ENCODE peak calls at places on chromosomes 6 and 20, in five cellular contexts. One of them, this sample, is unnamed.

GRCh38 chr6:44339301-44339700 is 3.1 kb upstream of the SPATS1 start:
- DNase-seq in prostate gland: peak
- DNase-seq in ovary: no peak
- DNase-seq in A549: no peak
- DNase-seq in lower leg skin: no peak
- DNase-seq in this sample: no peak

GRCh38 chr6:104995989-104996617 is 39.2 kb downstream of the LIN28B start:
- DNase-seq in A549: peak
- DNase-seq in lower leg skin: no peak
- DNase-seq in prostate gland: peak
- DNase-seq in ovary: no peak
- DNase-seq in this sample: no peak

GRCh38 chr6:2658788-2659187 is 91.9 kb downstream of the MYLK4 start:
- DNase-seq in prostate gland: no peak
- DNase-seq in A549: no peak
- DNase-seq in lower leg skin: no peak
- DNase-seq in ovary: no peak
- DNase-seq in this sample: no peak

GRCh38 chr6:134665029-134665723 is 284.7 kb downstream of the ALDH8A1 start:
- DNase-seq in prostate gland: no peak
- DNase-seq in ovary: no peak
- DNase-seq in lower leg skin: no peak
- DNase-seq in A549: no peak
- DNase-seq in this sample: no peak

GRCh38 chr6:30091577-30092381 is 16.2 kb upstream of the RNF39 start:
- DNase-seq in A549: peak
- DNase-seq in ovary: no peak
- DNase-seq in lower leg skin: no peak
- DNase-seq in prostate gland: no peak
- DNase-seq in this sample: no peak

GRCh38 chr6:110543106-110543505 is 66.7 kb upstream of the SLC22A16 start:
- DNase-seq in lower leg skin: no peak
- DNase-seq in A549: no peak
- DNase-seq in ovary: no peak
- DNase-seq in prostate gland: peak
- DNase-seq in this sample: no peak

GRCh38 chr6:98927534-98927933 is 20.2 kb downstream of the FBXL4 start:
- DNase-seq in A549: no peak
- DNase-seq in prostate gland: no peak
- DNase-seq in lower leg skin: no peak
- DNase-seq in ovary: no peak
- DNase-seq in this sample: no peak

GRCh38 chr6:149213829-149214228 is 103.7 kb upstream of the TAB2 start:
- DNase-seq in lower leg skin: no peak
- DNase-seq in prostate gland: no peak
- DNase-seq in A549: no peak
- DNase-seq in ovary: no peak
- DNase-seq in this sample: no peak

DNA sequence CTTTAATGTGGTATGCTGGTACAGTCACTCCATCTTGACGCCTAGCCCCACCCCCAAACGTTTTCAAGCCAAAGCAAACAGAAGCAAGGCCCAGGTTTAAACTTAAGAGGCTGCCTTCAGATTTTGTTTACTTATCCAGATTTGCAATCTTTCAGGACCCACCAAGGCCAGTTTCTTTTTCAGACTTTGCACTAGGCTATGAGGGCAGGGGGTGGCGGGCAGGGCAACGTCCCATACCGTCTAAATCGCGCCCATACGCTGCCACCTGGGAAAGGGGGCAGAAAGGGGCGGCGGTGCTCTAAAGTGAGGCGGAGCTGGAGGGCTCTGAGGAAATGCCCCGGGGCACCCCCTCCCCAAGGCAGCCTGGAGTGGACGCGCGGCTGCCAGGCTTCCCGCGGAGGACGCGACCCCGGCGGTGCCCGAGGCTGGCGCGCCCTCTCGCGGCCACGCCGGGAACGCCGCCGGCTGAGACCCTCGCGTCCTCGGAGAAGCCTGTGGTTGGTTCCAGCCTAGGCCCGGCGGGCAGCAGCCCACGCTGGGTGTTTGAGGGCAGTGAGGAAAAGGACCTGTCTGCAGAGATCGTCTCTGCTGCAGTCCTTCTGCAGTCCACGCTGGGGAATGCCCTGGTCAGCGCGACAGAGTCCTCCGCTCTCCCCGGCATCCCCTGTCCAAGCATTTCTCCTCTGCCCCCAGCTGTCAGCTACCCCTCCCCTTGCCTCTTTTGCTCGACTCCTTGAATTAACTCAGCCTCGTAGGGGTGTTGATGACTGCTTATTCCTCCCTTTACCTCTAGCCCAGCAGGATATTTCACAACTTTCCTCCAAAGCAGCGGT is 129.2 kb upstream of the PRND start:
- DNase-seq in A549: peak
- DNase-seq in ovary: peak
- DNase-seq in lower leg skin: peak
- DNase-seq in prostate gland: no peak
- DNase-seq in this sample: peak
- TF ChIP-seq POLR2A in A549: no peak
- TF ChIP-seq POLR2A in ovary: no peak
- TF ChIP-seq POLR2A in lower leg skin: no peak
- TF ChIP-seq POLR2A in prostate gland: no peak
- TF ChIP-seq POLR2A in this sample: no peak

GRCh38 chr20:24583169-24583792 is 113.9 kb downstream of the SYNDIG1 start:
- DNase-seq in ovary: no peak
- DNase-seq in prostate gland: no peak
- DNase-seq in lower leg skin: peak
- DNase-seq in A549: no peak
- DNase-seq in this sample: no peak
- TF ChIP-seq POLR2A in ovary: no peak
- TF ChIP-seq POLR2A in prostate gland: no peak
- TF ChIP-seq POLR2A in lower leg skin: no peak
- TF ChIP-seq POLR2A in A549: no peak
- TF ChIP-seq POLR2A in this sample: no peak

GRCh38 chr6:25448965-25449538 is 169.9 kb downstream of the CARMIL1 start:
- DNase-seq in prostate gland: no peak
- DNase-seq in lower leg skin: no peak
- DNase-seq in A549: no peak
- DNase-seq in ovary: no peak
- DNase-seq in this sample: no peak
- TF ChIP-seq POLR2A in prostate gland: no peak
- TF ChIP-seq POLR2A in lower leg skin: no peak
- TF ChIP-seq POLR2A in A549: no peak
- TF ChIP-seq POLR2A in ovary: no peak
- TF ChIP-seq POLR2A in this sample: no peak

GRCh38 chr20:10906830-10907229 is 233.0 kb upstream of the JAG1 start:
- DNase-seq in lower leg skin: no peak
- DNase-seq in prostate gland: no peak
- DNase-seq in A549: no peak
- DNase-seq in ovary: no peak
- DNase-seq in this sample: no peak
- TF ChIP-seq POLR2A in lower leg skin: no peak
- TF ChIP-seq POLR2A in prostate gland: no peak
- TF ChIP-seq POLR2A in A549: no peak
- TF ChIP-seq POLR2A in ovary: no peak
- TF ChIP-seq POLR2A in this sample: no peak

GRCh38 chr6:169521825-169522224 is 180.0 kb downstream of the WDR27 start:
- DNase-seq in A549: no peak
- DNase-seq in prostate gland: no peak
- DNase-seq in lower leg skin: no peak
- DNase-seq in ovary: no peak
- DNase-seq in this sample: no peak

DNA sequence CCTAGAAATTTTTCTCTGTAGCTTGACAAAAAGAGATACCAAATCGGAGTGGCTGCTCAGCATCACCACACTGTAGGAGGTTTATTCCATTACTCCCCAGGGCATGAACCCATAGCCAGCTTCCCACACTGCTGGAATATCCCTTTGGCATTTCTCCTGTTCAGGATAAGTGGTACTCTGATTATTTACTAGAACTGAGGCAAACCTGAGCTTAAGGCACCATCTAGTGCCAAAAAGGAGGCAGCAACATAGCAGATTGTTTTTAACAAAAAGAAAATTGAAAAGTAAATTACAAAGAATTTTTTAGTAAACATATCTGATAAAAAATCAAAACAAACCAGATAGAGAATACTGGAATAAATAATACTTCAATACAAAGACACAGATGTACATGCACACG is 181.7 kb downstream of the WDR27 start:
- DNase-seq in ovary: no peak
- DNase-seq in prostate gland: no peak
- DNase-seq in A549: no peak
- DNase-seq in lower leg skin: no peak
- DNase-seq in this sample: no peak
- TF ChIP-seq POLR2A in ovary: no peak
- TF ChIP-seq POLR2A in prostate gland: no peak
- TF ChIP-seq POLR2A in A549: no peak
- TF ChIP-seq POLR2A in lower leg skin: no peak
- TF ChIP-seq POLR2A in this sample: no peak

GRCh38 chr6:34425498-34426410 is at the start of gene RPS10:
- DNase-seq in lower leg skin: peak
- DNase-seq in ovary: peak
- DNase-seq in prostate gland: peak
- DNase-seq in A549: peak
- DNase-seq in this sample: peak
- TF ChIP-seq POLR2A in lower leg skin: no peak
- TF ChIP-seq POLR2A in ovary: peak
- TF ChIP-seq POLR2A in prostate gland: peak
- TF ChIP-seq POLR2A in A549: peak
- TF ChIP-seq POLR2A in this sample: peak

GRCh38 chr20:18466894-18467678 is at the start of the genes DZANK1 and POLR3F:
- DNase-seq in prostate gland: peak
- DNase-seq in lower leg skin: peak
- DNase-seq in A549: peak
- DNase-seq in ovary: peak
- DNase-seq in this sample: peak
- TF ChIP-seq POLR2A in prostate gland: peak
- TF ChIP-seq POLR2A in lower leg skin: no peak
- TF ChIP-seq POLR2A in A549: peak
- TF ChIP-seq POLR2A in ovary: peak
- TF ChIP-seq POLR2A in this sample: peak

DNA sequence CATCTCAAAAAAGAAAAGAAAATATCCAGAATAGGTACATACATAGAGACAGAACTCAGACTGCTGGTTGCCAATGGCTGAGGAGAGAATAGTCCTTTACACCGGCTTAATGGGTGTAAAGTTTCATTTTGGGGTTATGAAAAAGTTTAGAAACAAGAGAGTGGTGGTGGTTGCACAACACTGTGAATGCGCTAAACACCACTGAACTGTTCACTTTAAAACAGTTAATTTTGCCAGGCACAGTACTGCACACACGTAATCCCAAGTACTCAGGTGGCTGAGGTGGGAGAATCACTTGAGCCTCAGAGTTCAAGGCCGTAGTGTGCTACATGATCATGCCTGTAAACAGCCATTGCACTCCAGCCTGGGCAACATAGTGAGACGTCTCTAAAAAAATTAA is 7.6 kb downstream of the ILRUN start:
- DNase-seq in ovary: no peak
- DNase-seq in A549: no peak
- DNase-seq in lower leg skin: no peak
- DNase-seq in prostate gland: no peak
- DNase-seq in this sample: no peak
- TF ChIP-seq POLR2A in ovary: no peak
- TF ChIP-seq POLR2A in A549: no peak
- TF ChIP-seq POLR2A in lower leg skin: no peak
- TF ChIP-seq POLR2A in prostate gland: no peak
- TF ChIP-seq POLR2A in this sample: no peak

GRCh38 chr6:53794720-53795253 is at the start of gene LRRC1:
- DNase-seq in ovary: peak
- DNase-seq in A549: peak
- DNase-seq in prostate gland: peak
- DNase-seq in lower leg skin: peak
- DNase-seq in this sample: peak
- TF ChIP-seq POLR2A in ovary: peak
- TF ChIP-seq POLR2A in A549: peak
- TF ChIP-seq POLR2A in prostate gland: peak
- TF ChIP-seq POLR2A in lower leg skin: no peak
- TF ChIP-seq POLR2A in this sample: no peak

DNA sequence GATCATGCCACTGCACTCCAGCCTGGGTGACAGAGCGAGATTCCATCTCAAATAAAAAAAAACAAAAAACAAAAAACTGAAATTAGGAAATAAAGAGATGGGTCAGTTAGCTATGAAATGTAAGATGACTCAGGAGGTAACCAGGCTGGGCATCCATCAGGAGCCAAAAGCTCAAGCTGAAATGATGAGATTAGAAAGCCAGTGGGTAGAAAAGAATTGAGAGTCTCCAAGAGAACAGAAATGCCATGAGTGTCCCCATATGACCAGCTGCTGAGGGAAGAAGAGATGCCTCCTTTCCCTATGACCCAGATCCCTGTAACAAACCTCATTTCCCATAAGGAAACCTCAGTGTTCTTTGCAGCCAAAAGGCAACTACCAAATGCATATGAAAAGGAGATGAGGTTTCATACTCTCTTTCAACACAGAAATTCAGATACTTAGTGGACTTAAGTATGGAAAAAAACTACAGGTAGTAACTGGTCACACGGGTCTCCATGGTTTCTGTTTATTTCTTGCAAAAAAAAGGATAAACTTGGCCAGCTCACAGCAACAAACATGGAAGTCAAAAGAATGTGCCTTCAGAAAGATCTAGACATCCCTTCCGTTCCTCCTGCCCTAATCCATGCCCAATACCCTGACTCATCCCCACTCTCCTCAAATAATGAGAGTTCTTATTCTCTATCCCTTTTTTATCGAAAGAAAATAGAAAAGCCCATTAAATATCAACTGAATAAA is 8.1 kb downstream of the ARHGAP18 start:
- DNase-seq in prostate gland: no peak
- DNase-seq in lower leg skin: no peak
- DNase-seq in A549: no peak
- DNase-seq in ovary: no peak
- DNase-seq in this sample: no peak
- TF ChIP-seq POLR2A in prostate gland: no peak
- TF ChIP-seq POLR2A in lower leg skin: no peak
- TF ChIP-seq POLR2A in A549: no peak
- TF ChIP-seq POLR2A in ovary: no peak
- TF ChIP-seq POLR2A in this sample: no peak

This sample was measured in GM12892.